ENCODE peak calls at places on chromosome 7, in seven cellular contexts. One of them, this sample, is unnamed.

GRCh38 chr7:149239345-149240143 is at the start of gene ZNF212:
- DNase-seq in coronary artery: peak
- DNase-seq in astrocyte of the spinal cord: peak
- DNase-seq in brain microvascular endothelial cell: peak
- DNase-seq in cardiac muscle cell: peak
- DNase-seq in endodermal cell: peak
- DNase-seq in body of pancreas: peak
- DNase-seq in this sample: peak

GRCh38 chr7:72098812-72099211 is 313.3 kb downstream of the CALN1 start:
- DNase-seq in coronary artery: no peak
- DNase-seq in astrocyte of the spinal cord: no peak
- DNase-seq in brain microvascular endothelial cell: no peak
- DNase-seq in cardiac muscle cell: no peak
- DNase-seq in endodermal cell: peak
- DNase-seq in body of pancreas: peak
- DNase-seq in this sample: no peak

GRCh38 chr7:16587129-16587528 is 58.4 kb downstream of the ANKMY2 start:
- DNase-seq in coronary artery: no peak
- DNase-seq in astrocyte of the spinal cord: no peak
- DNase-seq in brain microvascular endothelial cell: no peak
- DNase-seq in cardiac muscle cell: no peak
- DNase-seq in endodermal cell: no peak
- DNase-seq in body of pancreas: no peak
- DNase-seq in this sample: no peak

GRCh38 chr7:46133076-46133475 is 212.0 kb upstream of the IGFBP3 start:
- DNase-seq in coronary artery: no peak
- DNase-seq in astrocyte of the spinal cord: peak
- DNase-seq in brain microvascular endothelial cell: no peak
- DNase-seq in cardiac muscle cell: no peak
- DNase-seq in endodermal cell: no peak
- DNase-seq in body of pancreas: no peak
- DNase-seq in this sample: no peak

GRCh38 chr7:148367701-148368475 is 222.7 kb upstream of the C7orf33 start:
- DNase-seq in coronary artery: no peak
- DNase-seq in astrocyte of the spinal cord: no peak
- DNase-seq in brain microvascular endothelial cell: no peak
- DNase-seq in cardiac muscle cell: no peak
- DNase-seq in endodermal cell: no peak
- DNase-seq in body of pancreas: no peak
- DNase-seq in this sample: no peak

GRCh38 chr7:151179287-151179860 is 7.7 kb downstream of the ASB10 start:
- DNase-seq in coronary artery: peak
- DNase-seq in astrocyte of the spinal cord: no peak
- DNase-seq in brain microvascular endothelial cell: no peak
- DNase-seq in cardiac muscle cell: no peak
- DNase-seq in endodermal cell: peak
- DNase-seq in body of pancreas: no peak
- DNase-seq in this sample: no peak

GRCh38 chr7:82443044-82443800 is at the start of gene CACNA2D1:
- DNase-seq in coronary artery: no peak
- DNase-seq in astrocyte of the spinal cord: peak
- DNase-seq in brain microvascular endothelial cell: no peak
- DNase-seq in cardiac muscle cell: peak
- DNase-seq in endodermal cell: peak
- DNase-seq in body of pancreas: no peak
- DNase-seq in this sample: no peak

GRCh38 chr7:45687721-45688120 is 113.6 kb downstream of the ADCY1 start:
- DNase-seq in coronary artery: peak
- DNase-seq in astrocyte of the spinal cord: no peak
- DNase-seq in brain microvascular endothelial cell: no peak
- DNase-seq in cardiac muscle cell: no peak
- DNase-seq in endodermal cell: peak
- DNase-seq in body of pancreas: no peak
- DNase-seq in this sample: no peak

GRCh38 chr7:1712907-1713501 is 42.9 kb downstream of the ELFN1 start:
- DNase-seq in coronary artery: no peak
- DNase-seq in astrocyte of the spinal cord: no peak
- DNase-seq in brain microvascular endothelial cell: no peak
- DNase-seq in cardiac muscle cell: no peak
- DNase-seq in endodermal cell: no peak
- DNase-seq in body of pancreas: no peak
- DNase-seq in this sample: no peak

GRCh38 chr7:37920619-37921339 is at the start of gene EPDR1:
- DNase-seq in coronary artery: peak
- DNase-seq in astrocyte of the spinal cord: no peak
- DNase-seq in brain microvascular endothelial cell: peak
- DNase-seq in cardiac muscle cell: peak
- DNase-seq in endodermal cell: peak
- DNase-seq in body of pancreas: peak
- DNase-seq in this sample: no peak

GRCh38 chr7:503575-504111 is 16.0 kb downstream of the PDGFA start:
- DNase-seq in coronary artery: peak
- DNase-seq in astrocyte of the spinal cord: no peak
- DNase-seq in brain microvascular endothelial cell: no peak
- DNase-seq in cardiac muscle cell: no peak
- DNase-seq in endodermal cell: peak
- DNase-seq in body of pancreas: peak
- DNase-seq in this sample: no peak

GRCh38 chr7:156230576-156230975 is 410.0 kb upstream of the RNF32 start:
- DNase-seq in coronary artery: peak
- DNase-seq in astrocyte of the spinal cord: no peak
- DNase-seq in brain microvascular endothelial cell: no peak
- DNase-seq in cardiac muscle cell: no peak
- DNase-seq in endodermal cell: peak
- DNase-seq in body of pancreas: no peak
- DNase-seq in this sample: no peak

DNA sequence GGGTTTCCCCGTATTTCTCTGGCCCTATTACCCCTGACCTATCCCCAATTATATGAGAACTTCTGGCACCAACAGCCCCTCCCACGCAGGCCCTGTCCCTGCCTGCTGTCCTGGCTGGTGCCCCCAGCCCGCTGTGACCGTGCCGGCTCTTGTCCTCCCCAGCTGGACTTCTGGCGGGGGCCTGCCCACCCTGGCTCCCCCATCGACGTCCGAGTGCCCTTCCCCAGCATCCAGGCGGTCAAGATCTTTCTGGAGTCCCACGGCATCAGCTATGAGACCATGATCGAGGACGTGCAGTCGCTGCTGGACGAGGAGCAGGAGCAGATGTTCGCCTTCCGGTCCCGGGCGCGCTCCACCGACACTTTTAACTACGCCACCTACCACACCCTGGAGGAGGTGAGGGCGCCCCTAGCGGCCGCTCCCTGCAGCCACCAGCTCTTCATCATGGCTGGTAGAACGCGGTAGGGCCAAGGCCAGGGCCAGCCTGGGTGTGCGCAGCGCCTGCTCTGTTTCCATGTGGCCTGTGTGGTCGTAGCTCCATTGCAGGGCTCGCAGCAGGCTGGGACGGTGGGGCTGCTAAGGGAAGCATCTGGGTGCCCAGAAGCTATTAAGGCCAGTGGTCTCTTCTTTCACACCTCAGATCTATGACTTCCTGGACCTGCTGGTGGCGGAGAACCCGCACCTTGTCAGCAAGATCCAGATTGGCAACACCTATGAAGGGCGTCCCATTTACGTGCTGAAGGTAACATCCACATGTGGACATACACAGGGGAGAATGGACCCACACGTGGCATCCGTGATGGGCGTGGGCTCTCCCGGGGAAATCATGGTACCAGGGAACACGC is 1.4 kb downstream of the CPA1 start:
- DNase-seq in coronary artery: peak
- DNase-seq in astrocyte of the spinal cord: no peak
- DNase-seq in brain microvascular endothelial cell: no peak
- DNase-seq in cardiac muscle cell: no peak
- DNase-seq in endodermal cell: peak
- DNase-seq in body of pancreas: peak
- DNase-seq in this sample: no peak
- TF ChIP-seq CTCF in coronary artery: no peak
- TF ChIP-seq CTCF in astrocyte of the spinal cord: peak
- TF ChIP-seq CTCF in brain microvascular endothelial cell: no peak
- TF ChIP-seq CTCF in cardiac muscle cell: peak
- TF ChIP-seq CTCF in endodermal cell: peak
- TF ChIP-seq CTCF in body of pancreas: peak
- TF ChIP-seq CTCF in this sample: peak

DNA sequence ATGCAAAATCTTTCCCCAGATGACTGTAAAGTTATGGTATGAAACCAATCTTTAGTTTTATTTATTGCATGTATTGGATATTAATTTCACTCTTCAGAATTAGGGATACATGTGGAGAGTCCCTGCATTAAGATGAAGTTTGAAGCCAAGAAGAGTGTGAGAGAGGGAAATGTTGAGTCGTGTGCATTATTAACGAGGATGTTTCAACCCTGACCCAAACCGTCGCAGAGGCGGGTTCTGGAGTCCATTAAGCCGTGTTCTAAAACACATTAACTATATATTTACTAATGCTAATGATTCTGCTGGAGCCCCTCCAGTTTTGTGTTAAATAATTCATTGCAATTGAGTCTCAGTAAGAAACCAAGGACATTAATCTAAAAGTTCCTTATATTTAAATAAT is 1.8 kb downstream of the CDK14 start:
- DNase-seq in coronary artery: no peak
- DNase-seq in astrocyte of the spinal cord: no peak
- DNase-seq in brain microvascular endothelial cell: no peak
- DNase-seq in cardiac muscle cell: no peak
- DNase-seq in endodermal cell: no peak
- DNase-seq in body of pancreas: no peak
- DNase-seq in this sample: peak
- H3K4me3 ChIP-seq in coronary artery: peak
- H3K4me3 ChIP-seq in astrocyte of the spinal cord: peak
- H3K4me3 ChIP-seq in brain microvascular endothelial cell: peak
- H3K4me3 ChIP-seq in cardiac muscle cell: peak
- H3K4me3 ChIP-seq in endodermal cell: peak
- H3K4me3 ChIP-seq in body of pancreas: no peak
- H3K4me3 ChIP-seq in this sample: peak

GRCh38 chr7:73834626-73835191 is 3.9 kb downstream of the CLDN4 start:
- DNase-seq in coronary artery: no peak
- DNase-seq in astrocyte of the spinal cord: no peak
- DNase-seq in brain microvascular endothelial cell: no peak
- DNase-seq in cardiac muscle cell: no peak
- DNase-seq in endodermal cell: no peak
- DNase-seq in body of pancreas: no peak
- DNase-seq in this sample: no peak
- TF ChIP-seq CTCF in coronary artery: no peak
- TF ChIP-seq CTCF in astrocyte of the spinal cord: no peak
- TF ChIP-seq CTCF in brain microvascular endothelial cell: no peak
- TF ChIP-seq CTCF in cardiac muscle cell: no peak
- TF ChIP-seq CTCF in endodermal cell: no peak
- TF ChIP-seq CTCF in body of pancreas: no peak
- TF ChIP-seq CTCF in this sample: no peak

GRCh38 chr7:124942405-124942804 is 12.8 kb upstream of the POT1 start:
- DNase-seq in coronary artery: no peak
- DNase-seq in astrocyte of the spinal cord: no peak
- DNase-seq in brain microvascular endothelial cell: no peak
- DNase-seq in cardiac muscle cell: no peak
- DNase-seq in endodermal cell: no peak
- DNase-seq in body of pancreas: no peak
- DNase-seq in this sample: no peak
- H3K4me3 ChIP-seq in coronary artery: no peak
- H3K4me3 ChIP-seq in astrocyte of the spinal cord: no peak
- H3K4me3 ChIP-seq in brain microvascular endothelial cell: no peak
- H3K4me3 ChIP-seq in cardiac muscle cell: no peak
- H3K4me3 ChIP-seq in endodermal cell: no peak
- H3K4me3 ChIP-seq in body of pancreas: no peak
- H3K4me3 ChIP-seq in this sample: no peak

GRCh38 chr7:77413861-77414424 is 2.2 kb downstream of the GSAP start:
- DNase-seq in coronary artery: no peak
- DNase-seq in astrocyte of the spinal cord: peak
- DNase-seq in brain microvascular endothelial cell: no peak
- DNase-seq in cardiac muscle cell: no peak
- DNase-seq in endodermal cell: no peak
- DNase-seq in body of pancreas: no peak
- DNase-seq in this sample: no peak

GRCh38 chr7:77417801-77418200 is 1.7 kb upstream of the GSAP start:
- DNase-seq in coronary artery: no peak
- DNase-seq in astrocyte of the spinal cord: no peak
- DNase-seq in brain microvascular endothelial cell: no peak
- DNase-seq in cardiac muscle cell: no peak
- DNase-seq in endodermal cell: no peak
- DNase-seq in body of pancreas: no peak
- DNase-seq in this sample: no peak

GRCh38 chr7:77416621-77417371 is 647 bp upstream of the GSAP start:
- DNase-seq in coronary artery: no peak
- DNase-seq in astrocyte of the spinal cord: no peak
- DNase-seq in brain microvascular endothelial cell: no peak
- DNase-seq in cardiac muscle cell: no peak
- DNase-seq in endodermal cell: no peak
- DNase-seq in body of pancreas: no peak
- DNase-seq in this sample: no peak

GRCh38 chr7:77415474-77415821 is 701 bp downstream of the GSAP start:
- DNase-seq in coronary artery: no peak
- DNase-seq in astrocyte of the spinal cord: no peak
- DNase-seq in brain microvascular endothelial cell: no peak
- DNase-seq in cardiac muscle cell: no peak
- DNase-seq in endodermal cell: no peak
- DNase-seq in body of pancreas: peak
- DNase-seq in this sample: no peak

DNA sequence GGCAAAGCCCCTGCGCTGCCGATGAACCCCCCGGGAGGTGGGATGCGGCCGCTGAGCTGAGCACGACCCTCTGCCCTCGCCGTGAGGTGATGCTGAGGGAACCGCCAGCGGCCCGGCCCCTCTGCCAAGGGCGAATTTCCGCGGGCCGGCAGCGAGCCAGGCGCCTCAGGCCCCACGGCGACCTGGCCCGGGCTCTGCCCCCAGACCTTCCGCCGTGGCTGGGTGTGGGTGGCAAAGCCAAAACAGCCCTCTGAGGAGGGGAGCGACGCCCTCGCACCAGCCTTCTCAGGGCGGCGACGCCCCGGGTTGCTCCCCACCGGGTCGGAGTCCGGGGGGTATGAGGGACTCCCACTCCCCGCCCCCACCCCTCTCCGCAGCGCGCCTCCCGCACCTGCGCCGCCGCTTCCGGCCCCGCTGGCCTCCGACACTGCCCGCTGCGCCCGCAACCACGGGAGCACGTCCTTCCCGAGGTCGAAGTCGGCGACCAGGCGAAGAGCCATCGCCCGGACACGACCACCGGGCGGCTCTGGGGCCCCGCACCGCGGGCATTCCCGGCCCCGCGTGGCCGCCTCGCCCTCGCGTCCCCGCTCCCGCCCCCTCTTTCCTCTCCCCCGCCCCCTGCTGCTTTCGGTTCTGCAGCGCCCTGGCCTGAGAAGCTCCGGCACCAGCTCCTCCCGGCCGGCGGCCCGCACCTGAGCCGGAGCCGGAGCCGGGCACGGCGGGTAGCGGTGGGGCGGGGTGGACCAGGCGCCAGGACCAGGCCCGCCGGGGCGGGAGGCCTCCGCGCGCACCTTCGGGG is at the start of gene GSAP:
- DNase-seq in coronary artery: no peak
- DNase-seq in astrocyte of the spinal cord: no peak
- DNase-seq in brain microvascular endothelial cell: no peak
- DNase-seq in cardiac muscle cell: peak
- DNase-seq in endodermal cell: peak
- DNase-seq in body of pancreas: peak
- DNase-seq in this sample: no peak
- TF ChIP-seq CTCF in coronary artery: no peak
- TF ChIP-seq CTCF in astrocyte of the spinal cord: no peak
- TF ChIP-seq CTCF in brain microvascular endothelial cell: no peak
- TF ChIP-seq CTCF in cardiac muscle cell: no peak
- TF ChIP-seq CTCF in endodermal cell: no peak
- TF ChIP-seq CTCF in body of pancreas: peak
- TF ChIP-seq CTCF in this sample: no peak

This sample was measured in fibroblast of pulmonary artery.